ENCODE peak calls at places on chromosomes 16 and 17, in nine cellular contexts. W is fibroblast of mammary gland; M is A549; B is astrocyte of the hippocampus; C is H54; V is cardiac septum; Q is central memory CD8-positive, alpha-beta T cell; H is HT-29; F is SK-N-DZ. O is an unnamed sample.

GRCh38 chr17:28712037-28712704 is 483 bp upstream of the PROCA1 start:
- DNase-seq in F (no peak), H (no peak), V (peak), W (no peak), Q (peak), B (peak), C (no peak), M (no peak), O (no peak)

GRCh38 chr17:7479389-7480192 is at the start of gene ZBTB4:
- DNase-seq in H (peak), C (no peak), M (peak), B (peak), V (peak), Q (peak), W (peak), F (peak), O (peak)

GRCh38 chr17:47423406-47424295 is 99.9 kb downstream of the EFCAB13 start:
- DNase-seq in F (no peak), V (no peak), Q (no peak), W (no peak), H (peak), B (peak), M (peak), C (no peak), O (peak)

GRCh38 chr17:13837417-13837816 is 231.9 kb upstream of the COX10 start:
- DNase-seq in B (no peak), F (no peak), Q (no peak), V (no peak), C (no peak), W (no peak), H (no peak), M (no peak), O (no peak)

GRCh38 chr17:37490638-37491614 is 1.2 kb downstream of the DUSP14 start:
- DNase-seq in B (peak), V (no peak), H (peak), M (peak), C (peak), W (peak), F (peak), Q (no peak), O (peak)

GRCh38 chr17:75774988-75775668 is 9.5 kb upstream of the UNK start:
- DNase-seq in Q (no peak), F (no peak), H (peak), M (no peak), W (peak), V (peak), B (peak), C (no peak), O (peak)

GRCh38 chr16:53775821-53776431 is 72.0 kb downstream of the FTO start:
- DNase-seq in C (peak), H (peak), F (no peak), M (peak), B (peak), V (no peak), W (peak), Q (no peak), O (peak)

GRCh38 chr17:78375401-78376079 is 2.9 kb upstream of the PGS1 start:
- DNase-seq in H (no peak), W (peak), B (peak), M (no peak), C (peak), Q (no peak), V (no peak), F (no peak), O (peak)

GRCh38 chr17:9905902-9906301 is 831 bp upstream of the RCVRN start:
- DNase-seq in M (peak), H (peak), W (peak), B (peak), V (no peak), C (peak), Q (no peak), F (no peak), O (peak)

GRCh38 chr16:2514333-2515179 is 804 bp downstream of the ATP6V0C start:
- DNase-seq in C (no peak), F (no peak), Q (no peak), V (no peak), B (peak), W (no peak), H (no peak), M (no peak), O (no peak)

GRCh38 chr16:85417156-85417860 is 195.8 kb upstream of the GSE1 start:
- DNase-seq in H (no peak), W (no peak), B (no peak), M (no peak), Q (no peak), V (peak), F (no peak), C (no peak), O (no peak)

GRCh38 chr17:82106697-82107305 is 8.8 kb upstream of the FASN start:
- DNase-seq in C (no peak), B (no peak), V (no peak), M (no peak), W (no peak), F (no peak), Q (no peak), H (no peak), O (no peak)

GRCh38 chr16:58160855-58161254 is 31.7 kb upstream of the CFAP20 start:
- DNase-seq in B (no peak), H (no peak), C (no peak), M (no peak), Q (no peak), V (no peak), F (no peak), W (no peak), O (no peak)

GRCh38 chr17:51860934-51861561 is 297.5 kb downstream of the CA10 start:
- DNase-seq in Q (no peak), M (peak), F (peak), V (no peak), C (peak), H (peak), B (peak), W (peak), O (peak)

GRCh38 chr16:13560151-13560550 is 359.8 kb upstream of the ERCC4 start:
- DNase-seq in Q (no peak), V (no peak), C (no peak), B (no peak), H (no peak), F (no peak), W (no peak), M (no peak), O (no peak)

GRCh38 chr17:71821512-71821911 is 299.3 kb upstream of the SOX9 start:
- DNase-seq in F (no peak), C (no peak), V (no peak), Q (no peak), H (no peak), M (no peak), W (peak), B (peak), O (no peak)

O was measured in ACHN.